ENCODE peak calls at places on chromosomes 5 and 9, in ten cellular contexts. Q, D, F, U, T, Y, L, W, I and B are unnamed samples.
A peak's percentile ranks its signal among the peaks of the same experiment; 100 is the strongest.

GRCh38 chr9:123478967-123479602 is 123.1 kb downstream of the CRB2 start:
- DNase-seq in T (no peak), Q (no peak), I (peak; percentile 17), D (no peak), Y (no peak), W (no peak), U (no peak), F (no peak), L (peak; percentile 29), B (no peak)

GRCh38 chr5:110815916-110816605 is 77.3 kb downstream of the SLC25A46 start:
- DNase-seq in F (no peak), T (no peak), Y (no peak), W (no peak), Q (no peak), L (no peak), I (no peak), U (no peak), D (peak; percentile 25), B (no peak)

GRCh38 chr5:77239126-77239741 is 28.8 kb downstream of the PDE8B start:
- DNase-seq in Y (no peak), T (no peak), F (no peak), Q (no peak), I (no peak), D (peak; percentile 9), L (no peak), W (no peak), U (no peak), B (no peak)

GRCh38 chr5:158869092-158869491 is 230.6 kb downstream of the EBF1 start:
- DNase-seq in Y (no peak), I (no peak), D (no peak), W (no peak), T (no peak), L (no peak), Q (no peak), U (no peak), F (no peak), B (no peak)

GRCh38 chr9:116190997-116191396 is 37.4 kb downstream of the PAPPA start:
- DNase-seq in T (no peak), Y (no peak), I (no peak), F (no peak), D (peak; percentile 82), W (no peak), Q (no peak), U (no peak), L (no peak), B (peak; percentile 68)

GRCh38 chr9:118108971-118109370 is 404.8 kb downstream of the TLR4 start:
- DNase-seq in Y (no peak), W (no peak), Q (no peak), L (no peak), I (no peak), T (no peak), U (no peak), F (no peak), D (peak; percentile 4), B (no peak)

GRCh38 chr9:6272229-6272597 is 56.0 kb upstream of the TPD52L3 start:
- DNase-seq in Q (peak; percentile 34), Y (no peak), U (no peak), L (no peak), W (peak; percentile 47), F (no peak), T (no peak), D (peak; percentile 88), I (no peak), B (peak; percentile 4)

GRCh38 chr5:113022661-113023060 is 46.1 kb downstream of the DCP2 start:
- DNase-seq in D (peak; percentile 66), T (no peak), F (no peak), Y (no peak), U (no peak), I (no peak), W (no peak), Q (no peak), L (no peak), B (no peak)

GRCh38 chr5:1975406-1975715 is 92.6 kb upstream of the IRX4 start:
- DNase-seq in U (no peak), I (no peak), L (no peak), T (no peak), F (no peak), Q (no peak), W (no peak), Y (no peak), D (no peak), B (no peak)

GRCh38 chr9:121350993-121351561 is 19.0 kb downstream of the STOM start:
- DNase-seq in T (no peak), Q (peak; percentile 77), I (no peak), L (peak; percentile 80), U (peak; percentile 28), D (peak; percentile 87), Y (peak; percentile 69), W (peak; percentile 84), F (peak; percentile 59), B (peak; percentile 37)

GRCh38 chr5:66178799-66179198 is 34.7 kb downstream of the SREK1 start:
- DNase-seq in Q (no peak), U (no peak), T (no peak), W (no peak), I (no peak), Y (no peak), L (no peak), D (no peak), F (no peak), B (no peak)

GRCh38 chr5:66170196-66170919 is 26.3 kb downstream of the SREK1 start:
- DNase-seq in I (no peak), L (no peak), W (no peak), F (no peak), Q (no peak), T (no peak), D (no peak), Y (no peak), U (no peak), B (no peak)

GRCh38 chr5:66171349-66172344 is 27.5 kb downstream of the SREK1 start:
- DNase-seq in I (no peak), D (peak; percentile 59), T (no peak), W (no peak), U (peak; percentile 44), F (no peak), Q (no peak), L (no peak), Y (peak; percentile 36), B (peak; percentile 25)

GRCh38 chr5:66169534-66169933 is 25.4 kb downstream of the SREK1 start:
- DNase-seq in Y (no peak), I (no peak), F (no peak), T (no peak), Q (no peak), D (no peak), W (no peak), U (no peak), L (no peak), B (peak; percentile 41)

DNA sequence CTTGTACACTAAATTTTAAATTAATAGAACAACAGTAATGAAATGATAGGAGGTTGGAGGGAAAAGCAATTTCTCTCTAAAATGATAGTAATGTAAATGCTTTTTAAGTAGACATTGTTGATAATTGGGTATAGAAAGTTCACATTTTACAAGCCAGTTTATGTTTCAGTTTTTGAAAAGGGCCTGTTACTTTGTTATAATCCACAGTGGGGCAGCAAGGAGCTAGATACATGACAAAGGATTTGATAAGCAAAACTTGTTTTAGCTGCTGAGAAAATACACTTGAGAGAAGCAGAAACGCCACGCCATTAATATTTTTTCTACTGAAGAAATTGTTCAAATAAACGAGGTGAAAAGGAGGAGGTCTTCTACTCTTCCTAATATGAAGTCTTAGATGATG is 30.2 kb downstream of the SREK1 start:
- DNase-seq in U (no peak), F (no peak), T (no peak), L (no peak), D (peak; percentile 25), Q (no peak), I (no peak), Y (no peak), W (no peak), B (peak; percentile 2)
- TF ChIP-seq CTCF in U (peak; percentile 38), F (peak; percentile 20), T (no peak), L (no peak), D (peak; percentile 13), Q (no peak), I (no peak), Y (no peak), W (no peak), B (peak; percentile 30)

GRCh38 chr5:150639317-150639738 is 1.1 kb upstream of the SYNPO start:
- DNase-seq in I (no peak), Y (no peak), T (no peak), F (no peak), D (no peak), U (no peak), Q (no peak), L (no peak), W (no peak), B (no peak)
- H3K4me3 ChIP-seq in I (no peak overlapping the region), Y (no peak overlapping the region), T (no peak overlapping the region), F (no peak overlapping the region), D (no peak overlapping the region), U (no peak overlapping the region), Q (no peak overlapping the region), L (no peak overlapping the region), W (no peak overlapping the region), B (no peak overlapping the region)

GRCh38 chr9:136332482-136332983 is 5.2 kb downstream of the GPSM1 start:
- DNase-seq in U (no peak), F (no peak), W (no peak), I (no peak), T (no peak), L (no peak), Y (no peak), D (no peak), Q (no peak), B (no peak)
- H3K36me3 ChIP-seq in U (peaks cover 6% of the 10 kb centered on the region), F (peaks cover 13% of the 10 kb centered on the region), W (peaks cover 44% of the 10 kb centered on the region), I (no peaks in the 10 kb centered on the region), T (no peaks in the 10 kb centered on the region), L (no peaks in the 10 kb centered on the region), Y (no peaks in the 10 kb centered on the region), D (peaks cover 30% of the 10 kb centered on the region), Q (peaks cover 19% of the 10 kb centered on the region), B (no peaks in the 10 kb centered on the region)

DNA sequence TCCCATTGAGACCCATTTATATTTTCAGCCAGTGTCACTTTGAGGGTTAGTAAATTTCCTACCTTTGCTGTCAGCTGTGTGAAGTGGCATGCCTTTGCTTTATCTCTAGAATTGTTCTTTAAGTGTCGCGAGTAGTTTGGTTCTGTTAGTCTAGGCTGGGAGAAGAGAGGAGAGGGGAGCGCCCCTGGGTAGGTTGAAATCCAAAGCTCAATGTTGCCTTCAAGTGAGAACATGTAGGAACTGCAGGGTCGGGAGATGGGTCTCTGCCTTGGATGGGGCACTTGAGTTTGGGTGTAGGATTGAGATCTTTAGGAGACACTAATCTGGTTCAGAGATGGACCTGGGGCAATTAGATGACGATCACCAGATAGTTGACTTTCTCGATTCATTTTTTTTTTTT is 46.3 kb downstream of the STC2 start:
- DNase-seq in W (no peak), U (no peak), T (no peak), L (no peak), Q (no peak), I (no peak), F (no peak), Y (no peak), D (no peak), B (no peak)
- TF ChIP-seq CTCF in W (no peak), U (peak; percentile 58), T (no peak), L (peak; percentile 43), Q (no peak), I (no peak), F (no peak), Y (no peak), D (peak; percentile 25), B (peak; percentile 25)